ENCODE peak calls at places on chromosomes 16 and 17, in ten cellular contexts. I is SW480, W is cardiac fibroblast, T is Kasumi-1, K is omental fat pad, A is T-helper 2 cell, P is mucosa of gallbladder, N is retina, F is anterior cingulate cortex, D is BJ. L is an unnamed sample.

GRCh38 chr17:58741121-58741625 is 14.5 kb upstream of the PPM1E start:
- DNase-seq in I (peak; percentile 76), W (peak; percentile 58), T (no peak), K (no peak), A (no peak), P (no peak), N (no peak), F (no peak), D (peak; percentile 9), L (no peak)

GRCh38 chr16:79466111-79466510 is 134.4 kb downstream of the MAF start:
- DNase-seq in I (peak; percentile 30), W (no peak), T (no peak), K (no peak), A (no peak), P (no peak), N (no peak), F (no peak), D (no peak), L (no peak)

GRCh38 chr17:56029980-56030624 is 123.2 kb upstream of the ANKFN1 start:
- DNase-seq in I (no peak), W (no peak), T (no peak), K (no peak), A (no peak), P (no peak), N (no peak), F (no peak), D (no peak), L (no peak)

GRCh38 chr16:4966736-4967453 is 8.8 kb downstream of the SEC14L5 start:
- DNase-seq in I (no peak), W (no peak), T (no peak), K (no peak), A (no peak), P (no peak), N (no peak), F (no peak), D (no peak), L (no peak)

GRCh38 chr17:64354396-64354795 is 36.3 kb downstream of the PECAM1 start:
- DNase-seq in I (no peak), W (no peak), T (no peak), K (no peak), A (no peak), P (no peak), N (no peak), F (no peak), D (no peak), L (no peak)

GRCh38 chr17:20262116-20262977 is 205.0 kb downstream of the LGALS9B start:
- DNase-seq in I (no peak), W (no peak), T (no peak), K (no peak), A (no peak), P (no peak), N (no peak), F (no peak), D (no peak), L (no peak)

GRCh38 chr17:57121308-57122042 is 36.4 kb downstream of the AKAP1 start:
- DNase-seq in I (no peak), W (peak; percentile 55), T (peak; percentile 52), K (no peak), A (no peak), P (no peak), N (peak; percentile 71), F (no peak), D (no peak), L (no peak)

GRCh38 chr17:50154604-50155003 is 4.1 kb upstream of the PPP1R9B start:
- DNase-seq in I (no peak), W (no peak), T (no peak), K (no peak), A (no peak), P (no peak), N (no peak), F (no peak), D (no peak), L (no peak)

GRCh38 chr16:68300736-68301459 is 9.8 kb downstream of the SLC7A6OS start:
- DNase-seq in I (no peak), W (no peak), T (peak; percentile 28), K (no peak), A (no peak), P (no peak), N (no peak), F (no peak), D (no peak), L (no peak)

GRCh38 chr17:36851230-36851629 is 86.0 kb upstream of the LHX1 start:
- DNase-seq in I (peak; percentile 90), W (peak; percentile 51), T (no peak), K (no peak), A (no peak), P (no peak), N (no peak), F (no peak), D (no peak), L (no peak)

GRCh38 chr17:68011199-68011665 is 15.0 kb upstream of the C17orf58 start:
- DNase-seq in I (peak; percentile 57), W (peak; percentile 46), T (peak; percentile 80), K (peak; percentile 41), A (peak; percentile 49), P (no peak), N (peak; percentile 56), F (no peak), D (no peak), L (peak; percentile 45)

GRCh38 chr16:1828645-1829410 is 1.8 kb downstream of the FAHD1 start:
- DNase-seq in I (no peak), W (no peak), T (no peak), K (no peak), A (no peak), P (peak; percentile 40), N (no peak), F (no peak), D (no peak), L (no peak)

GRCh38 chr16:85319208-85319983 is 207.1 kb upstream of the CIBAR2 start:
- DNase-seq in I (no peak), W (no peak), T (no peak), K (no peak), A (no peak), P (no peak), N (no peak), F (peak; percentile 21), D (no peak), L (no peak)

GRCh38 chr16:8966781-8967436 is 3.2 kb upstream of the USP7 start:
- DNase-seq in I (no peak), W (no peak), T (no peak), K (no peak), A (no peak), P (no peak), N (no peak), F (no peak), D (no peak), L (no peak)

GRCh38 chr17:78589031-78589675 is 12.0 kb upstream of the DNAH17 start:
- DNase-seq in I (no peak), W (no peak), T (no peak), K (no peak), A (no peak), P (no peak), N (no peak), F (no peak), D (no peak), L (no peak)

L was measured in activated B cell treated with CpG ODN at 0.5 μM for 24 hours.